ENCODE peak calls at places on chromosome 13, in four cellular contexts. U is activated CD8-positive, alpha-beta memory T cell treated with anti-CD3 and anti-CD28 coated beads, Interleukin-2, amount 50 U/mL, for 48 hours; B is HuH-7; Z is WTC11. Q is an unnamed sample.

GRCh38 chr13:59345316-59345715 is 818.4 kb downstream of the DIAPH3 start:
- DNase-seq in U (no peak), Z (no peak), B (no peak), Q (no peak)

GRCh38 chr13:27149702-27150101 is 21.9 kb downstream of the USP12 start:
- DNase-seq in Z (no peak), B (no peak), U (no peak), Q (no peak)

GRCh38 chr13:104043184-104043583 is 977.0 kb upstream of the SLC10A2 start:
- DNase-seq in Z (no peak), B (no peak), U (no peak), Q (no peak)

GRCh38 chr13:102911336-102911735 is 65.5 kb downstream of the ERCC5 start:
- DNase-seq in Z (no peak), U (no peak), B (no peak), Q (no peak)

GRCh38 chr13:51032831-51033230 is 78.2 kb downstream of the C13orf42 start:
- DNase-seq in B (no peak), Z (no peak), U (no peak), Q (no peak)

GRCh38 chr13:52353116-52353718 is 52.8 kb downstream of the THSD1 start:
- DNase-seq in Z (no peak), B (no peak), U (no peak), Q (no peak)

GRCh38 chr13:94800423-94800822 is 88.1 kb upstream of the SOX21 start:
- DNase-seq in U (no peak), Z (no peak), B (no peak), Q (no peak)

GRCh38 chr13:40688781-40689180 is 22.3 kb upstream of the FOXO1 start:
- DNase-seq in U (no peak), B (no peak), Z (no peak), Q (no peak)

GRCh38 chr13:69595181-69595580 is 512.4 kb upstream of the ATXN8OS start:
- DNase-seq in U (no peak), Z (no peak), B (no peak), Q (no peak)

GRCh38 chr13:43953370-43953769 is 73.7 kb downstream of the LACC1 start:
- DNase-seq in Z (no peak), B (no peak), U (no peak), Q (no peak)

GRCh38 chr13:102970542-102970941 is 95.7 kb downstream of the SLC10A2 start:
- DNase-seq in Z (no peak), U (no peak), B (no peak), Q (no peak)

GRCh38 chr13:50708461-50708860 is 135.0 kb downstream of the DLEU7 start:
- DNase-seq in U (no peak), Z (no peak), B (no peak), Q (no peak)

GRCh38 chr13:41007359-41008118 is 11.6 kb downstream of the ELF1 start:
- DNase-seq in Z (no peak), U (no peak), B (no peak), Q (no peak)

GRCh38 chr13:42174344-42175162 is 97.4 kb upstream of the AKAP11 start:
- DNase-seq in Z (no peak), U (no peak), B (no peak), Q (no peak)

GRCh38 chr13:44601596-44601995 is 25.5 kb upstream of the TSC22D1 start:
- DNase-seq in B (no peak), Z (no peak), U (no peak), Q (no peak)